ENCODE peak calls at places on chromosomes 16 and 17, in nine cellular contexts. N is anterior cingulate cortex; Y is Peyer's patch; U is HFF-Myc; B is NCI-H1694; L is activated CD8-positive, alpha-beta memory T cell treated with anti-CD3 and anti-CD28 coated beads for 1 hour; C is T-helper 1 cell; K is occipital lobe; G is B cell. M is an unnamed sample.

GRCh38 chr17:46976626-46977270 is 2.3 kb downstream of the RPRML start:
- DNase-seq in G (no peak), U (no peak), Y (no peak), C (no peak), B (peak), N (no peak), K (no peak), L (no peak), M (no peak)

GRCh38 chr17:79154951-79155557 is 80.4 kb downstream of the ENGASE start:
- DNase-seq in U (no peak), C (no peak), L (no peak), B (no peak), N (peak), Y (no peak), G (no peak), K (no peak), M (no peak)

GRCh38 chr17:30554839-30555751 is 77.9 kb downstream of the GOSR1 start:
- DNase-seq in G (no peak), N (no peak), B (no peak), K (no peak), U (no peak), Y (peak), L (no peak), C (no peak), M (peak)

GRCh38 chr17:49297141-49297540 is 64.9 kb downstream of the ZNF652 start:
- DNase-seq in L (no peak), G (no peak), Y (no peak), C (no peak), N (no peak), K (no peak), U (no peak), B (no peak), M (no peak)

GRCh38 chr16:1571012-1571671 is 37.7 kb downstream of the TMEM204 start:
- DNase-seq in N (no peak), K (no peak), C (no peak), L (no peak), B (no peak), U (no peak), Y (no peak), G (no peak), M (no peak)

GRCh38 chr17:2457913-2458312 is 53.8 kb downstream of the METTL16 start:
- DNase-seq in K (no peak), U (no peak), C (no peak), G (no peak), L (no peak), Y (no peak), N (no peak), B (no peak), M (no peak)

GRCh38 chr17:40095944-40096791 is 4.2 kb downstream of the NR1D1 start:
- DNase-seq in N (no peak), Y (peak), L (peak), B (no peak), C (peak), K (no peak), G (peak), U (no peak), M (peak)

GRCh38 chr17:65183736-65184135 is 46.6 kb downstream of the RGS9 start:
- DNase-seq in K (no peak), L (no peak), G (no peak), U (no peak), C (no peak), B (no peak), Y (no peak), N (no peak), M (no peak)